ENCODE peak calls at places on chromosome 5, in five cellular contexts. O is astrocyte, C is heart right ventricle, J is GM23338, W is hepatocyte. S is an unnamed sample.

GRCh38 chr5:132779961-132780360 is 2.9 kb upstream of the SEPTIN8 start:
- DNase-seq in J (no peak), C (no peak), W (no peak), O (no peak), S (no peak)

GRCh38 chr5:64163746-64164145 is 1.9 kb upstream of the RNF180 start:
- DNase-seq in C (no peak), J (no peak), W (no peak), O (no peak), S (no peak)

GRCh38 chr5:58462154-58462553 is 2.3 kb upstream of the PLK2 start:
- DNase-seq in J (peak; percentile 28), O (peak; percentile 35), W (peak; percentile 80), C (no peak), S (peak; percentile 70)

GRCh38 chr5:16557477-16557876 is 59.3 kb downstream of the RETREG1 start:
- DNase-seq in J (no peak), O (no peak), C (no peak), W (no peak), S (no peak)

GRCh38 chr5:16364906-16365305 is 100.7 kb downstream of the ZNF622 start:
- DNase-seq in J (no peak), O (no peak), W (no peak), C (no peak), S (no peak)

GRCh38 chr5:102628449-102629175 is 126.5 kb upstream of the PAM start:
- DNase-seq in C (peak; percentile 28), O (peak; percentile 51), J (no peak), W (peak; percentile 21), S (no peak)

GRCh38 chr5:79613571-79613970 is 1.3 kb downstream of the TENT2 start:
- DNase-seq in J (no peak), W (no peak), C (no peak), O (no peak), S (no peak)

GRCh38 chr5:134576386-134577021 is 51.0 kb downstream of the JADE2 start:
- DNase-seq in W (no peak), O (no peak), J (no peak), C (no peak), S (no peak)

GRCh38 chr5:5385326-5385725 is 37.2 kb upstream of the ICE1 start:
- DNase-seq in J (no peak), W (no peak), C (no peak), O (no peak), S (no peak)

GRCh38 chr5:172452398-172453205 is 1.7 kb downstream of the SH3PXD2B start:
- DNase-seq in O (peak; percentile 75), W (peak; percentile 61), J (no peak), C (no peak), S (no peak)

GRCh38 chr5:167657016-167657415 is 634.4 kb upstream of the WWC1 start:
- DNase-seq in O (no peak), W (no peak), C (no peak), J (no peak), S (no peak)

GRCh38 chr5:113166710-113167366 is 190.2 kb downstream of the DCP2 start:
- DNase-seq in O (peak; percentile 97), W (peak; percentile 20), J (no peak), C (no peak), S (no peak)

GRCh38 chr5:25754895-25755294 is 1110.1 kb upstream of the CDH10 start:
- DNase-seq in O (no peak), W (no peak), J (peak; percentile 71), C (no peak), S (peak; percentile 13)

GRCh38 chr5:95087819-95088317 is 197.0 kb downstream of the MCTP1 start:
- DNase-seq in W (no peak), C (no peak), O (peak; percentile 31), J (no peak), S (no peak)

GRCh38 chr5:149913449-149914419 is 30.9 kb downstream of the PDE6A start:
- DNase-seq in J (no peak), W (no peak), C (no peak), O (no peak), S (no peak)

GRCh38 chr5:132491368-132492364 is 1.1 kb upstream of the IRF1 start:
- DNase-seq in C (no peak), J (peak; percentile 54), W (peak; percentile 7), O (no peak), S (no peak)

GRCh38 chr5:39427225-39427624 is 2.4 kb upstream of the DAB2 start:
- DNase-seq in O (peak; percentile 55), J (no peak), W (peak; percentile 28), C (no peak), S (no peak)

GRCh38 chr5:178329331-178329730 is 96.7 kb upstream of the PHYKPL start:
- DNase-seq in O (no peak), C (no peak), J (no peak), W (no peak), S (no peak)

GRCh38 chr5:32419791-32420190 is 24.7 kb downstream of the ZFR start:
- DNase-seq in J (no peak), O (no peak), C (no peak), W (no peak), S (no peak)

GRCh38 chr5:163727028-163727427 is 221.6 kb downstream of the MAT2B start:
- DNase-seq in W (no peak), J (no peak), O (no peak), C (no peak), S (no peak)

GRCh38 chr5:94234987-94235386 is 383.4 kb downstream of the KIAA0825 start:
- DNase-seq in J (no peak), C (no peak), W (no peak), O (no peak), S (no peak)

GRCh38 chr5:1411099-1411498 is 34.1 kb downstream of the SLC6A3 start:
- DNase-seq in J (no peak), O (no peak), C (no peak), W (no peak), S (no peak)

GRCh38 chr5:103498211-103498610 is 64.4 kb downstream of the NUDT12 start:
- DNase-seq in J (peak; percentile 58), O (no peak), W (no peak), C (no peak), S (no peak)

GRCh38 chr5:136198453-136198852 is 5.5 kb upstream of the SMIM32 start:
- DNase-seq in O (no peak), W (no peak), J (no peak), C (no peak), S (no peak)

GRCh38 chr5:39224196-39224754 is 4.9 kb upstream of the FYB1 start:
- DNase-seq in C (no peak), O (peak; percentile 1), J (peak; percentile 15), W (peak; percentile 73), S (no peak)

GRCh38 chr5:168401880-168402279 is 84.4 kb upstream of the RARS1 start:
- DNase-seq in J (peak; percentile 17), O (no peak), C (no peak), W (no peak), S (no peak)

GRCh38 chr5:94968507-94969095 is 316.3 kb downstream of the MCTP1 start:
- DNase-seq in O (peak; percentile 47), C (peak; percentile 24), J (peak; percentile 88), W (peak; percentile 81), S (peak; percentile 46)

GRCh38 chr5:38845555-38846378 is at the start of gene OSMR:
- DNase-seq in W (peak; percentile 89), O (peak; percentile 98), C (peak; percentile 93), J (peak; percentile 73), S (no peak)

GRCh38 chr5:135436856-135437795 is 10.0 kb downstream of the DCANP1 start:
- DNase-seq in O (peak; percentile 32), J (no peak), W (no peak), C (no peak), S (no peak)

GRCh38 chr5:43305948-43306563 is 7.2 kb downstream of the HMGCS1 start:
- DNase-seq in J (peak; percentile 79), C (no peak), W (peak; percentile 77), O (peak; percentile 42), S (peak; percentile 55)

GRCh38 chr5:136007271-136007670 is 21.5 kb upstream of the TGFBI start:
- DNase-seq in C (no peak), J (no peak), O (no peak), W (no peak), S (no peak)

GRCh38 chr5:37740331-37741066 is 99.3 kb downstream of the GDNF start:
- DNase-seq in C (no peak), W (no peak), J (no peak), O (peak; percentile 80), S (no peak)

GRCh38 chr5:180596668-180597231 is 5.5 kb upstream of the SCGB3A1 start:
- DNase-seq in J (no peak), O (no peak), W (no peak), C (no peak), S (no peak)

GRCh38 chr5:179275941-179276837 is 69.1 kb downstream of the ADAMTS2 start:
- DNase-seq in C (peak; percentile 52), O (peak; percentile 95), W (peak; percentile 74), J (no peak), S (no peak)

GRCh38 chr5:52846443-52846842 is 58.7 kb downstream of the ITGA1 start:
- DNase-seq in O (peak; percentile 29), W (no peak), J (no peak), C (no peak), S (no peak)

GRCh38 chr5:9054821-9055589 is 490.9 kb downstream of the SEMA5A start:
- DNase-seq in C (no peak), O (peak; percentile 59), W (no peak), J (no peak), S (no peak)

GRCh38 chr5:35317586-35317985 is 87.3 kb upstream of the PRLR start:
- DNase-seq in C (no peak), W (no peak), O (no peak), J (no peak), S (no peak)

GRCh38 chr5:68214472-68215207 is 916 bp upstream of the PIK3R1 start:
- DNase-seq in J (peak; percentile 59), W (peak; percentile 32), O (no peak), C (no peak), S (no peak)
- TF ChIP-seq CTCF in J (no peak), W (no peak), O (no peak), C (no peak), S (no peak)

DNA sequence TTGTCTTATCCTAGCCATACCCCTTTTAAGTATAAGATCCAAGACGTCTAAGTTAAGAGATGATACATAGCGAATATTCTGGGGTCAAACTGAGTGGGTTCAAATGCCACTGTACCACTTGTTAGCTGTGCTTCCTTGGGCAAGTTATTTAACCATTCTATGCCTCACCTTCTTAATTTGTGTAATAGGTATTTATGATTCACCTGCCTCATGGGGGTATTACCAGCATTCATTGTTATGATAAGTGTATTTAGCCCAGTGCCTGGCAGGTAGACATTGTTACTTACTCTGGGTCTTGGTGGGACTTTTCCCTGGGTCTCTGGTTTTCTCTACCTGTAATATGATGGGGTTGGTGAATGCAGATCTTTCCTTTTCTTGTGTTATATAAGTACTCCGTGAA is 3.8 kb downstream of the LARP1 start:
- DNase-seq in O (no peak), W (no peak), J (no peak), C (no peak), S (no peak)
- H3K4me1 ChIP-seq in O (peaks cover 19% of the 10 kb centered on the region), W (peaks cover 41% of the 10 kb centered on the region), J (peaks cover 53% of the 10 kb centered on the region), C (peaks cover 48% of the 10 kb centered on the region), S (peaks cover 13% of the 10 kb centered on the region)

DNA sequence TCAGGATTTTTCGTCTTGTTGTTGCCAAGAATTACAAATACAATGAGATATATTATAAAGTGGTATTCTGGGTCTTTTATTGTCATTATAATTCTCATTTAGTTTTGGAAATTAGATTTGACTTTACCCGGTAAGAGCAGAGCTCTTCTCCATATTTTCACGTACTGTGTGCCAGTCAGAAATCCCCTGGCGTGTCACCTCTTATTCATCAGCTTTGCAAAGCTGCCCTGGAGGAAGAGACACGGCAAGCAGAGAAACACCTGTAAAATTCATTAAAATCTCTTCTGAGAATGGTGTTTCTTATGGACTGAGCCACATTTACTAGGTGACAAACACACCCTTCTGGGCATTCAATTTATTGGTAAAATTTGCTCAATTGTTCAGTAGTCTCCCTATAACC is 440.4 kb downstream of the HINT1 start:
- DNase-seq in O (no peak), J (no peak), W (no peak), C (no peak), S (no peak)
- H3K4me3 ChIP-seq in O (no peak overlapping the region), J (no peak overlapping the region), W (no peak overlapping the region), C (no peak overlapping the region), S (no peak overlapping the region)

GRCh38 chr5:75823811-75824210 is 106.6 kb upstream of the POC5 start:
- DNase-seq in J (no peak), W (no peak), C (no peak), O (no peak), S (no peak)
- TF ChIP-seq CTCF in J (no peak), W (no peak), C (no peak), O (no peak), S (no peak)

S was measured in Caco-2.